ENCODE peak calls at places on chromosome 17, in six cellular contexts. One of them, this sample, is unnamed.

GRCh38 chr17:39867891-39868553 is at the start of gene ZPBP2:
- DNase-seq in ovary: no peak
- DNase-seq in sigmoid colon: no peak
- DNase-seq in heart right ventricle: no peak
- DNase-seq in HepG2: no peak
- DNase-seq in psoas muscle: no peak
- DNase-seq in this sample: no peak

GRCh38 chr17:77877674-77878355 is 80.7 kb upstream of the TNRC6C start:
- DNase-seq in HepG2: no peak
- DNase-seq in psoas muscle: no peak
- DNase-seq in ovary: no peak
- DNase-seq in heart right ventricle: no peak
- DNase-seq in sigmoid colon: no peak
- DNase-seq in this sample: no peak

GRCh38 chr17:45129940-45130639 is 2.2 kb downstream of the PLCD3 start:
- DNase-seq in psoas muscle: peak; percentile 45
- DNase-seq in heart right ventricle: no peak
- DNase-seq in ovary: peak; percentile 35
- DNase-seq in sigmoid colon: peak; percentile 63
- DNase-seq in HepG2: peak; percentile 71
- DNase-seq in this sample: no peak

GRCh38 chr17:42853597-42853967 is 2.6 kb downstream of the AOC3 start:
- DNase-seq in HepG2: no peak
- DNase-seq in psoas muscle: no peak
- DNase-seq in ovary: no peak
- DNase-seq in sigmoid colon: peak; percentile 52
- DNase-seq in heart right ventricle: no peak
- DNase-seq in this sample: no peak

GRCh38 chr17:49574283-49574892 is 1.3 kb upstream of the NXPH3 start:
- DNase-seq in sigmoid colon: no peak
- DNase-seq in ovary: no peak
- DNase-seq in psoas muscle: no peak
- DNase-seq in HepG2: no peak
- DNase-seq in heart right ventricle: no peak
- DNase-seq in this sample: no peak

GRCh38 chr17:58337600-58338453 is 9.2 kb upstream of the TSPOAP1 start:
- DNase-seq in sigmoid colon: peak; percentile 90
- DNase-seq in ovary: no peak
- DNase-seq in HepG2: peak; percentile 82
- DNase-seq in heart right ventricle: peak; percentile 71
- DNase-seq in psoas muscle: peak; percentile 78
- DNase-seq in this sample: peak; percentile 38

GRCh38 chr17:41065829-41066624 is at the start of gene KRTAP2-4:
- DNase-seq in heart right ventricle: no peak
- DNase-seq in psoas muscle: no peak
- DNase-seq in sigmoid colon: no peak
- DNase-seq in HepG2: peak; percentile 28
- DNase-seq in ovary: no peak
- DNase-seq in this sample: no peak

GRCh38 chr17:64707077-64707591 is 45.0 kb upstream of the SMURF2 start:
- DNase-seq in ovary: peak; percentile 68
- DNase-seq in sigmoid colon: peak; percentile 96
- DNase-seq in HepG2: peak; percentile 68
- DNase-seq in heart right ventricle: peak; percentile 93
- DNase-seq in psoas muscle: peak; percentile 94
- DNase-seq in this sample: peak; percentile 81

GRCh38 chr17:4573682-4574081 is 10.6 kb upstream of the SMTNL2 start:
- DNase-seq in psoas muscle: peak; percentile 73
- DNase-seq in sigmoid colon: no peak
- DNase-seq in heart right ventricle: peak; percentile 61
- DNase-seq in HepG2: no peak
- DNase-seq in ovary: no peak
- DNase-seq in this sample: no peak

GRCh38 chr17:81477173-81477572 is 35.4 kb downstream of the ACTG1 start:
- DNase-seq in sigmoid colon: no peak
- DNase-seq in psoas muscle: no peak
- DNase-seq in heart right ventricle: no peak
- DNase-seq in ovary: no peak
- DNase-seq in HepG2: no peak
- DNase-seq in this sample: no peak

GRCh38 chr17:43846963-43847369 is at the start of gene CD300LG:
- DNase-seq in sigmoid colon: no peak
- DNase-seq in HepG2: no peak
- DNase-seq in psoas muscle: peak; percentile 27
- DNase-seq in ovary: no peak
- DNase-seq in heart right ventricle: peak; percentile 49
- DNase-seq in this sample: no peak

GRCh38 chr17:47852113-47852949 is 1.4 kb upstream of the SP6 start:
- DNase-seq in heart right ventricle: no peak
- DNase-seq in ovary: no peak
- DNase-seq in psoas muscle: no peak
- DNase-seq in HepG2: no peak
- DNase-seq in sigmoid colon: no peak
- DNase-seq in this sample: no peak

GRCh38 chr17:74738051-74738996 is 1.3 kb downstream of the RAB37 start:
- DNase-seq in HepG2: peak; percentile 82
- DNase-seq in sigmoid colon: no peak
- DNase-seq in psoas muscle: no peak
- DNase-seq in ovary: peak; percentile 32
- DNase-seq in heart right ventricle: no peak
- DNase-seq in this sample: no peak

DNA sequence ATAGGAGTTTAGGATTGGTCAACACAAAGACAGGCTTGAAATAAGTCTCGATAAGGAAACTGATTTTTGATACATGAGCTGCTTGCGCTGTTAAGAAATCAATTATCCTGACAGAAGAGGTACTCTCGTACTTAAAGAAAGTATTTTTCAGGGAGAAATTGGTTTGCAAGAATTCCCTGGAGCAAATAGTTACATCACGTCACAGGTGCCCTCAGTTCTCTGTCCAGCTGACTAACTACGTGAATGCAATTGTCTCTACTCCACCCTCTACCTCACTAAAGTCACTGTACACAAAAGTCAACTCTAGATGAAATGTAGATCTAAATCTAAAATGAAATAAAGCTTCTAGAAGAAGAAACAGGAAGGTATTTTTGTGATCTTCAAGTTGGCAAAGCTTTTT is 130.6 kb upstream of the KCNJ16 start:
- DNase-seq in ovary: no peak
- DNase-seq in HepG2: no peak
- DNase-seq in psoas muscle: no peak
- DNase-seq in sigmoid colon: no peak
- DNase-seq in heart right ventricle: no peak
- DNase-seq in this sample: no peak
- H3K27me3 ChIP-seq in ovary: no peaks in the 10 kb centered on the region
- H3K27me3 ChIP-seq in HepG2: no peaks in the 10 kb centered on the region
- H3K27me3 ChIP-seq in psoas muscle: no peaks in the 10 kb centered on the region
- H3K27me3 ChIP-seq in sigmoid colon: no peaks in the 10 kb centered on the region
- H3K27me3 ChIP-seq in heart right ventricle: no peaks in the 10 kb centered on the region
- H3K27me3 ChIP-seq in this sample: no peaks in the 10 kb centered on the region

GRCh38 chr17:27455914-27456680 is at the start of gene KSR1:
- DNase-seq in sigmoid colon: peak; percentile 90
- DNase-seq in heart right ventricle: peak; percentile 72
- DNase-seq in psoas muscle: peak; percentile 85
- DNase-seq in HepG2: peak; percentile 60
- DNase-seq in ovary: peak; percentile 85
- DNase-seq in this sample: peak; percentile 61
- TF ChIP-seq CTCF in sigmoid colon: no peak
- TF ChIP-seq CTCF in heart right ventricle: peak; percentile 48
- TF ChIP-seq CTCF in psoas muscle: peak; percentile 14
- TF ChIP-seq CTCF in HepG2: peak; percentile 77
- TF ChIP-seq CTCF in ovary: peak; percentile 61
- TF ChIP-seq CTCF in this sample: peak; percentile 55

GRCh38 chr17:8016632-8017424 is 14.4 kb downstream of the GUCY2D start:
- DNase-seq in sigmoid colon: peak; percentile 68
- DNase-seq in heart right ventricle: no peak
- DNase-seq in psoas muscle: no peak
- DNase-seq in HepG2: no peak
- DNase-seq in ovary: no peak
- DNase-seq in this sample: peak; percentile 54

GRCh38 chr17:8014558-8014850 is 12.1 kb downstream of the GUCY2D start:
- DNase-seq in HepG2: no peak
- DNase-seq in ovary: no peak
- DNase-seq in psoas muscle: no peak
- DNase-seq in sigmoid colon: peak; percentile 44
- DNase-seq in heart right ventricle: no peak
- DNase-seq in this sample: no peak

GRCh38 chr17:8015236-8015956 is 13.0 kb downstream of the GUCY2D start:
- DNase-seq in ovary: no peak
- DNase-seq in HepG2: no peak
- DNase-seq in psoas muscle: no peak
- DNase-seq in heart right ventricle: no peak
- DNase-seq in sigmoid colon: peak; percentile 45
- DNase-seq in this sample: no peak

GRCh38 chr17:8013731-8014557 is 11.5 kb downstream of the GUCY2D start:
- DNase-seq in ovary: no peak
- DNase-seq in psoas muscle: no peak
- DNase-seq in heart right ventricle: no peak
- DNase-seq in HepG2: no peak
- DNase-seq in sigmoid colon: peak; percentile 60
- DNase-seq in this sample: no peak

DNA sequence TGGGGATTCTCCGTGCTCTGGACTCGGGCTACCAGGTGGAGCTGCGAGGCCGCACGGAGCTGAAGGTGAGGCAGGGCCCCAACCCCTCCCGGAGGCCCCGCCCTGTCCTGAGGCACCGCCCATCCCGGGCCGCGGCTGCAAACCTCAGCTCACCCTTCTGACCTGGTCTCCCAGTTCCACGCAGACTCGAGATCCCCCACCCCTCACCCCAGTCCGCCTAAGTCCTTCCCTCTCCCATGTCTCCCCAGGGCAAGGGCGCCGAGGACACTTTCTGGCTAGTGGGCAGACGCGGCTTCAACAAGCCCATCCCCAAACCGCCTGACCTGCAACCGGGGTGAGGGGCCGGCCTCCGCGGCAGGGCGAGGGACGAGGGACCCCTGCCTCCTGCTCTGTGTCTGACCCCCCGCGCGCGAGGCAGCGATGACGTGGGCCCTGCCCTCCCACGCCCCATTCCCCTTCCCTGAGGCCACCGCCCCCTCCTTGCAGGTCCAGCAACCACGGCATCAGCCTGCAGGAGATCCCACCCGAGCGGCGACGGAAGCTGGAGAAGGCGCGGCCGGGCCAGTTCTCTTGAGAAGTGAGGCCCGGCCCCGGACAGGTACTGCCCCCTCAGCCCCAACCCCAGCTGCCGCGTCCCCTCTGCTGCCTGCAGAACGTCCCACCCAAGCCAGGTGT is 13.7 kb downstream of the GUCY2D start:
- DNase-seq in heart right ventricle: no peak
- DNase-seq in sigmoid colon: peak; percentile 68
- DNase-seq in HepG2: no peak
- DNase-seq in psoas muscle: no peak
- DNase-seq in ovary: peak; percentile 49
- DNase-seq in this sample: no peak
- H3K27me3 ChIP-seq in heart right ventricle: peaks cover 25% of the 10 kb centered on the region
- H3K27me3 ChIP-seq in sigmoid colon: peaks cover 50% of the 10 kb centered on the region
- H3K27me3 ChIP-seq in HepG2: peaks cover 1% of the 10 kb centered on the region
- H3K27me3 ChIP-seq in psoas muscle: peaks cover 23% of the 10 kb centered on the region
- H3K27me3 ChIP-seq in ovary: no peaks in the 10 kb centered on the region
- H3K27me3 ChIP-seq in this sample: peaks cover 53% of the 10 kb centered on the region

GRCh38 chr17:38559880-38560230 is 45.9 kb downstream of the SRCIN1 start:
- DNase-seq in sigmoid colon: no peak
- DNase-seq in psoas muscle: no peak
- DNase-seq in ovary: no peak
- DNase-seq in heart right ventricle: no peak
- DNase-seq in HepG2: no peak
- DNase-seq in this sample: no peak

GRCh38 chr17:38560503-38561318 is 45.0 kb downstream of the SRCIN1 start:
- DNase-seq in sigmoid colon: no peak
- DNase-seq in heart right ventricle: peak; percentile 22
- DNase-seq in HepG2: no peak
- DNase-seq in ovary: no peak
- DNase-seq in psoas muscle: no peak
- DNase-seq in this sample: no peak

GRCh38 chr17:38558751-38559024 is 47.1 kb downstream of the SRCIN1 start:
- DNase-seq in heart right ventricle: no peak
- DNase-seq in ovary: no peak
- DNase-seq in psoas muscle: no peak
- DNase-seq in sigmoid colon: no peak
- DNase-seq in HepG2: no peak
- DNase-seq in this sample: no peak

GRCh38 chr17:38557836-38558750 is 47.7 kb downstream of the SRCIN1 start:
- DNase-seq in HepG2: peak; percentile 89
- DNase-seq in heart right ventricle: peak; percentile 89
- DNase-seq in sigmoid colon: peak; percentile 96
- DNase-seq in psoas muscle: peak; percentile 94
- DNase-seq in ovary: peak; percentile 92
- DNase-seq in this sample: peak; percentile 76

DNA sequence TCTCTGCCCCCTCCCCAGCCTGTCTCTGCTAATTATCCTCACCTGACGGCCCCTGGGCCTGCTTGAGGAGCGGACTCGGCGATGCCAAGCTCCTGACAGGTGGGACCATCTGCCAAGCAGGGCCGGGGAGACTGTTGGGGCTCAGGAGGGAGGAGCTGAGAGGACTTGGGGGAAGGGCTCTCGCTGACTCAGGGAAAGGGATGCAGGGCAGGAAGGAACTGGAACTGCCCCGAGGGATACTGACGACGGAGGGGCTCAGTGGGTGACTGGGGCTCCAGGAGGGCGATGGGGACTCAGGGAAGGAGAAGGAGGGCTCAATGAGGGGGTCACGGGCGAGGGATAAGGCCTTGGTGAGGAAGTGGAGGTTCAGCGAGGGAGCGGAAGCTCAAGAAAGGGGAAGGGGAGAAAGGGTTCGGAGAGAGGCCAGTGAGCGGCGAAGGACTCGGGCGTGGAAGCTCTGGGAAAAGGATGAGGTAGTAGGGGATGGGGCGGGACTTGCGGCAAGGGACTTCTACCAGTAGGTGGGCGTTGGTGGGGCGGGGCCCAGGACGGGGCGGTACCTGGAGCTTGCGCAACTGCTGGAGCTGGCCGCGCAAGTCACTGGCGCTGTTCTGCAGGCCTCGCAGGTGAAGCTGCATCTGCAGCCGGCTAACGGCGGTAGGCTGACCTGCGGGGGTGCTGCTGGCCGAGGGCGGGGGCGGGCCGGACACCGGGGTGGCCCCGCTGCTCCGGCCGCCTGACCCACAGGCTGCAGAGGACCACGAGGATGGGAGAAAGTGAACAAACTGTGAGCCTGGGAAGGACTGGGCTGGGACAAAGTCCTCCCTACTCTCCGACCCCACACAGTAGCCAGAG is 46.5 kb downstream of the SRCIN1 start:
- DNase-seq in HepG2: peak; percentile 86
- DNase-seq in ovary: peak; percentile 87
- DNase-seq in psoas muscle: peak; percentile 79
- DNase-seq in sigmoid colon: peak; percentile 92
- DNase-seq in heart right ventricle: peak; percentile 71
- DNase-seq in this sample: peak; percentile 67
- TF ChIP-seq CTCF in HepG2: peak; percentile 69
- TF ChIP-seq CTCF in ovary: no peak
- TF ChIP-seq CTCF in psoas muscle: no peak
- TF ChIP-seq CTCF in sigmoid colon: no peak
- TF ChIP-seq CTCF in heart right ventricle: no peak
- TF ChIP-seq CTCF in this sample: peak; percentile 21

GRCh38 chr17:50636804-50637195 is 2.1 kb downstream of the ABCC3 start:
- DNase-seq in HepG2: no peak
- DNase-seq in sigmoid colon: no peak
- DNase-seq in psoas muscle: no peak
- DNase-seq in ovary: no peak
- DNase-seq in heart right ventricle: no peak
- DNase-seq in this sample: no peak
- H3K27me3 ChIP-seq in HepG2: no peaks in the 10 kb centered on the region
- H3K27me3 ChIP-seq in sigmoid colon: peaks cover 40% of the 10 kb centered on the region
- H3K27me3 ChIP-seq in psoas muscle: peaks cover 40% of the 10 kb centered on the region
- H3K27me3 ChIP-seq in ovary: no peaks in the 10 kb centered on the region
- H3K27me3 ChIP-seq in heart right ventricle: peaks cover 34% of the 10 kb centered on the region
- H3K27me3 ChIP-seq in this sample: no peaks in the 10 kb centered on the region

This sample was measured in tibial nerve.